ENCODE peak calls at places on chromosome 2, in six cellular contexts. S is IMR-90; E is NAMALWA; I is foreskin fibroblast; K is activated CD4-positive, alpha-beta T cell treated with anti-CD3 and anti-CD28 coated beads for 36 hours; B is thoracic aorta. X is an unnamed sample.

GRCh38 chr2:132703396-132703795 is 33.4 kb upstream of the LYPD1 start:
- DNase-seq in S (peak; percentile 93), E (no peak), I (no peak), K (no peak), B (no peak), X (no peak)

GRCh38 chr2:84894758-84895520 is 10.5 kb upstream of the TMSB10 start:
- DNase-seq in S (peak; percentile 52), E (peak; percentile 59), I (no peak), K (peak; percentile 39), B (no peak), X (peak; percentile 40)

GRCh38 chr2:71235930-71236587 is 9.2 kb upstream of the PAIP2B start:
- DNase-seq in S (no peak), E (peak; percentile 7), I (no peak), K (no peak), B (no peak), X (no peak)

GRCh38 chr2:145777914-145778313 is 1258.0 kb upstream of the ZEB2 start:
- DNase-seq in S (no peak), E (no peak), I (no peak), K (no peak), B (no peak), X (no peak)

GRCh38 chr2:59449264-59449663 is 1104.2 kb downstream of the BCL11A start:
- DNase-seq in S (no peak), E (peak; percentile 23), I (no peak), K (no peak), B (no peak), X (no peak)

GRCh38 chr2:181036848-181037603 is 56.6 kb downstream of the UBE2E3 start:
- DNase-seq in S (peak; percentile 80), E (no peak), I (peak; percentile 66), K (peak; percentile 40), B (no peak), X (peak; percentile 57)

GRCh38 chr2:31812051-31812798 is 198.6 kb downstream of the MEMO1 start:
- DNase-seq in S (peak; percentile 17), E (peak; percentile 36), I (peak; percentile 25), K (peak; percentile 24), B (no peak), X (peak; percentile 41)

GRCh38 chr2:238955648-238956531 is 108.0 kb downstream of the TWIST2 start:
- DNase-seq in S (peak; percentile 67), E (no peak), I (peak; percentile 62), K (no peak), B (no peak), X (no peak)

GRCh38 chr2:237865623-237866041 is 6.2 kb downstream of the RAMP1 start:
- DNase-seq in S (no peak), E (peak; percentile 6), I (no peak), K (no peak), B (no peak), X (no peak)

GRCh38 chr2:1137992-1138391 is 187.3 kb downstream of the SNTG2 start:
- DNase-seq in S (no peak), E (no peak), I (no peak), K (no peak), B (no peak), X (no peak)

GRCh38 chr2:97660775-97661417 is 2.9 kb downstream of the ACTR1B start:
- DNase-seq in S (peak; percentile 19), E (no peak), I (no peak), K (no peak), B (no peak), X (no peak)

GRCh38 chr2:3633089-3633981 is 24.7 kb upstream of the ALLC start:
- DNase-seq in S (peak; percentile 81), E (no peak), I (peak; percentile 52), K (no peak), B (no peak), X (no peak)

GRCh38 chr2:199716807-199717586 is 134.0 kb downstream of the FTCDNL1 start:
- DNase-seq in S (no peak), E (no peak), I (no peak), K (no peak), B (no peak), X (no peak)

GRCh38 chr2:63692002-63692606 is 103.3 kb downstream of the MDH1 start:
- DNase-seq in S (peak; percentile 65), E (peak; percentile 74), I (peak; percentile 34), K (peak; percentile 14), B (no peak), X (peak; percentile 30)

GRCh38 chr2:873027-873426 is 77.6 kb upstream of the SNTG2 start:
- DNase-seq in S (no peak), E (no peak), I (no peak), K (no peak), B (no peak), X (no peak)

GRCh38 chr2:27856386-27856785 is 33.8 kb downstream of the RBKS start:
- DNase-seq in S (no peak), E (no peak), I (no peak), K (no peak), B (no peak), X (no peak)

GRCh38 chr2:129396980-129397599 is 582.4 kb upstream of the RAB6C start:
- DNase-seq in S (no peak), E (peak; percentile 51), I (no peak), K (peak; percentile 28), B (no peak), X (peak; percentile 31)

GRCh38 chr2:33491685-33492084 is 15.2 kb downstream of the RASGRP3 start:
- DNase-seq in S (no peak), E (peak; percentile 64), I (no peak), K (no peak), B (no peak), X (no peak)

GRCh38 chr2:148022351-148022750 is 1.5 kb downstream of the MBD5 start:
- DNase-seq in S (no peak), E (peak; percentile 14), I (no peak), K (no peak), B (no peak), X (no peak)

GRCh38 chr2:902584-902983 is 48.1 kb upstream of the SNTG2 start:
- DNase-seq in S (no peak), E (no peak), I (no peak), K (no peak), B (no peak), X (no peak)

GRCh38 chr2:234100686-234101085 is 50.2 kb downstream of the SPP2 start:
- DNase-seq in S (no peak), E (no peak), I (no peak), K (no peak), B (no peak), X (no peak)

GRCh38 chr2:22521620-22522019 is 863.4 kb upstream of the KLHL29 start:
- DNase-seq in S (no peak), E (no peak), I (no peak), K (no peak), B (no peak), X (no peak)

GRCh38 chr2:132651115-132652099 is 18.6 kb downstream of the LYPD1 start:
- DNase-seq in S (peak; percentile 71), E (no peak), I (no peak), K (no peak), B (no peak), X (no peak)

GRCh38 chr2:201928363-201928762 is 105.3 kb upstream of the FZD7 start:
- DNase-seq in S (no peak), E (no peak), I (no peak), K (no peak), B (no peak), X (no peak)

GRCh38 chr2:77149565-77149964 is 372.6 kb downstream of the LRRTM4 start:
- DNase-seq in S (no peak), E (no peak), I (no peak), K (no peak), B (no peak), X (no peak)

GRCh38 chr2:36361396-36361795 is 5.8 kb downstream of the CRIM1 start:
- DNase-seq in S (no peak), E (no peak), I (peak; percentile 45), K (no peak), B (no peak), X (no peak)

GRCh38 chr2:9178905-9179571 is 27.6 kb upstream of the ASAP2 start:
- DNase-seq in S (peak; percentile 88), E (peak; percentile 89), I (peak; percentile 74), K (no peak), B (peak; percentile 41), X (no peak)

GRCh38 chr2:216151313-216152030 is 42.3 kb downstream of the XRCC5 start:
- DNase-seq in S (peak; percentile 24), E (no peak), I (peak; percentile 23), K (no peak), B (no peak), X (no peak)

GRCh38 chr2:166230024-166230723 is 102.4 kb upstream of the SCN1A start:
- DNase-seq in S (peak; percentile 70), E (no peak), I (peak; percentile 50), K (no peak), B (no peak), X (no peak)

GRCh38 chr2:98324181-98324580 is 22.1 kb upstream of the CNGA3 start:
- DNase-seq in S (peak; percentile 56), E (no peak), I (peak; percentile 47), K (no peak), B (no peak), X (no peak)

GRCh38 chr2:30105556-30105955 is 41.3 kb upstream of the YPEL5 start:
- DNase-seq in S (no peak), E (no peak), I (no peak), K (no peak), B (no peak), X (no peak)

X was measured in activated CD8-positive, alpha-beta T cell treated with anti-CD3 and anti-CD28 coated beads for 36 hours.